ENCODE peak calls at places on chromosomes 5 and 9, in five cellular contexts. M is type B pancreatic cell; T is cardiac fibroblast; P is CD4-positive, alpha-beta T cell; U is LNCaP clone FGC. R is an unnamed sample.

GRCh38 chr5:134436523-134437339 is 25.1 kb upstream of the CDKN2AIPNL start:
- DNase-seq in U (peak), M (no peak), P (peak), T (peak), R (peak)

GRCh38 chr5:179608131-179608581 is 15.3 kb downstream of the HNRNPH1 start:
- DNase-seq in U (no peak), M (no peak), T (peak), P (peak), R (peak)

GRCh38 chr9:107738789-107739188 is 249.2 kb upstream of the KLF4 start:
- DNase-seq in M (no peak), T (peak), P (no peak), U (no peak), R (no peak)

GRCh38 chr5:168422431-168422830 is 63.8 kb upstream of the RARS1 start:
- DNase-seq in T (no peak), U (peak), P (no peak), M (no peak), R (peak)

GRCh38 chr5:83219495-83219894 is 142.1 kb downstream of the XRCC4 start:
- DNase-seq in P (no peak), M (no peak), U (no peak), T (no peak), R (no peak)

GRCh38 chr9:34651876-34652602 is at the start of gene IL11RA:
- DNase-seq in T (peak), U (peak), M (peak), P (no peak), R (peak)

GRCh38 chr9:132167192-132167591 is 5.3 kb downstream of the NTNG2 start:
- DNase-seq in U (no peak), M (no peak), P (no peak), T (no peak), R (peak)

GRCh38 chr5:56123531-56124243 is 109.4 kb downstream of the ANKRD55 start:
- DNase-seq in M (no peak), P (no peak), U (no peak), T (peak), R (peak)

GRCh38 chr5:82174128-82174918 is 103.8 kb downstream of the RPS23 start:
- DNase-seq in M (no peak), U (no peak), T (peak), P (peak), R (peak)

GRCh38 chr5:139394123-139394653 is 716 bp downstream of the PROB1 start:
- DNase-seq in U (no peak), P (peak), T (peak), M (no peak), R (peak)

GRCh38 chr9:136380381-136380780 is 6.9 kb upstream of the CARD9 start:
- DNase-seq in U (no peak), M (no peak), T (no peak), P (no peak), R (no peak)

GRCh38 chr5:142783601-142784291 is 13.6 kb downstream of the ARHGAP26 start:
- DNase-seq in P (no peak), U (no peak), T (peak), M (no peak), R (peak)

GRCh38 chr5:171308453-171309275 is at the start of gene TLX3:
- DNase-seq in P (no peak), M (no peak), U (no peak), T (no peak), R (no peak)

GRCh38 chr5:36878421-36879088 is 2.0 kb downstream of the NIPBL start:
- DNase-seq in P (no peak), T (peak), U (no peak), M (no peak), R (peak)

GRCh38 chr9:132210472-132211145 is 48.8 kb downstream of the NTNG2 start:
- DNase-seq in M (no peak), T (peak), P (no peak), U (no peak), R (no peak)

GRCh38 chr5:125140855-125141254 is 394.4 kb upstream of the ZNF608 start:
- DNase-seq in P (no peak), U (no peak), T (peak), M (no peak), R (peak)

GRCh38 chr9:106920701-106921283 is 57.8 kb downstream of the ZNF462 start:
- DNase-seq in T (peak), P (no peak), U (no peak), M (no peak), R (peak)

GRCh38 chr5:34740306-34740891 is 84.3 kb downstream of the RAI14 start:
- DNase-seq in T (no peak), U (no peak), P (no peak), M (no peak), R (peak)

GRCh38 chr5:65261499-65261898 is 220.2 kb downstream of the ADAMTS6 start:
- DNase-seq in P (no peak), T (peak), U (no peak), M (no peak), R (no peak)

GRCh38 chr5:91332267-91333044 is 50.7 kb downstream of the ARRDC3 start:
- DNase-seq in M (no peak), P (no peak), T (peak), U (no peak), R (peak)

GRCh38 chr9:69919461-69920061 is 98.9 kb downstream of the CFAP95 start:
- DNase-seq in M (no peak), T (peak), U (peak), P (no peak), R (peak)

GRCh38 chr5:39224196-39224754 is 4.9 kb upstream of the FYB1 start:
- DNase-seq in U (no peak), T (peak), M (no peak), P (no peak), R (peak)

GRCh38 chr5:79590395-79590999 is 21.7 kb upstream of the TENT2 start:
- DNase-seq in U (no peak), P (no peak), M (no peak), T (no peak), R (no peak)

GRCh38 chr5:143322931-143323330 is 80.6 kb downstream of the NR3C1 start:
- DNase-seq in P (no peak), U (no peak), T (peak), M (no peak), R (peak)

GRCh38 chr5:81151546-81151945 is 81.6 kb upstream of the CKMT2 start:
- DNase-seq in M (no peak), P (no peak), T (peak), U (no peak), R (peak)

GRCh38 chr5:124729687-124730359 is 16.6 kb downstream of the ZNF608 start:
- DNase-seq in M (no peak), U (no peak), T (no peak), P (no peak), R (peak)

GRCh38 chr9:105295986-105296385 is 51.5 kb downstream of the SLC44A1 start:
- DNase-seq in T (peak), P (no peak), U (no peak), M (no peak), R (peak)

GRCh38 chr9:133696036-133696435 is 42.1 kb downstream of the SARDH start:
- DNase-seq in M (no peak), U (no peak), P (no peak), T (no peak), R (no peak)

GRCh38 chr5:137856916-137857862 is 10.5 kb upstream of the MYOT start:
- DNase-seq in T (no peak), U (no peak), P (no peak), M (no peak), R (no peak)

GRCh38 chr5:160629007-160629402 is 207.3 kb downstream of the PTTG1 start:
- DNase-seq in T (no peak), M (no peak), P (no peak), U (no peak), R (no peak)

GRCh38 chr5:142924135-142924883 is 154.1 kb downstream of the ARHGAP26 start:
- DNase-seq in T (peak), M (no peak), P (no peak), U (no peak), R (peak)

GRCh38 chr9:6959275-6960000 is 201.7 kb downstream of the KDM4C start:
- DNase-seq in P (no peak), U (no peak), M (no peak), T (no peak), R (no peak)

GRCh38 chr5:2334686-2335085 is 416.8 kb downstream of the IRX2 start:
- DNase-seq in P (no peak), U (peak), M (no peak), T (no peak), R (no peak)

GRCh38 chr5:77777281-77777892 is 1.2 kb upstream of the TBCA start:
- DNase-seq in M (no peak), P (no peak), U (no peak), T (no peak), R (no peak)

GRCh38 chr5:77774981-77775772 is 962 bp downstream of the TBCA start:
- DNase-seq in M (no peak), P (peak), T (no peak), U (no peak), R (peak)

GRCh38 chr5:77776606-77777206 is 567 bp upstream of the TBCA start:
- DNase-seq in P (no peak), M (no peak), U (no peak), T (no peak), R (no peak)

GRCh38 chr5:77777911-77778310 is 1.8 kb upstream of the TBCA start:
- DNase-seq in M (no peak), P (no peak), T (no peak), U (no peak), R (no peak)

GRCh38 chr5:77775773-77776605 is at the start of gene TBCA:
- DNase-seq in T (peak), M (peak), U (peak), P (peak), R (peak)
- TF ChIP-seq CTCF in T (no peak), M (peak), U (no peak), P (peak), R (peak)

GRCh38 chr5:102536323-102536928 is 37.6 kb upstream of the SLCO6A1 start:
- DNase-seq in U (no peak), T (peak), P (no peak), M (no peak), R (peak)
- TF ChIP-seq CTCF in U (peak), T (peak), P (peak), M (peak), R (peak)

GRCh38 chr5:20574576-20574975 is 586.6 kb upstream of the CDH18 start:
- DNase-seq in U (no peak), P (no peak), T (no peak), M (no peak), R (no peak)

GRCh38 chr5:20575515-20575914 is 587.5 kb upstream of the CDH18 start:
- DNase-seq in T (no peak), U (no peak), P (no peak), M (no peak), R (no peak)

GRCh38 chr5:20570486-20570885 is 582.5 kb upstream of the CDH18 start:
- DNase-seq in M (no peak), U (no peak), T (no peak), P (no peak), R (no peak)

GRCh38 chr5:20572560-20572959 is 584.6 kb upstream of the CDH18 start:
- DNase-seq in M (no peak), T (peak), U (no peak), P (no peak), R (peak)
- TF ChIP-seq CTCF in M (no peak), T (peak), U (peak), P (no peak), R (peak)

GRCh38 chr5:167051369-167051768 is 1240.1 kb upstream of the WWC1 start:
- DNase-seq in T (no peak), U (no peak), P (no peak), M (no peak), R (no peak)

GRCh38 chr5:167049771-167050567 is 1241.5 kb upstream of the WWC1 start:
- DNase-seq in T (no peak), M (no peak), P (no peak), U (no peak), R (no peak)

GRCh38 chr5:167049043-167049663 is 1242.3 kb upstream of the WWC1 start:
- DNase-seq in T (peak), P (no peak), M (no peak), U (peak), R (peak)

DNA sequence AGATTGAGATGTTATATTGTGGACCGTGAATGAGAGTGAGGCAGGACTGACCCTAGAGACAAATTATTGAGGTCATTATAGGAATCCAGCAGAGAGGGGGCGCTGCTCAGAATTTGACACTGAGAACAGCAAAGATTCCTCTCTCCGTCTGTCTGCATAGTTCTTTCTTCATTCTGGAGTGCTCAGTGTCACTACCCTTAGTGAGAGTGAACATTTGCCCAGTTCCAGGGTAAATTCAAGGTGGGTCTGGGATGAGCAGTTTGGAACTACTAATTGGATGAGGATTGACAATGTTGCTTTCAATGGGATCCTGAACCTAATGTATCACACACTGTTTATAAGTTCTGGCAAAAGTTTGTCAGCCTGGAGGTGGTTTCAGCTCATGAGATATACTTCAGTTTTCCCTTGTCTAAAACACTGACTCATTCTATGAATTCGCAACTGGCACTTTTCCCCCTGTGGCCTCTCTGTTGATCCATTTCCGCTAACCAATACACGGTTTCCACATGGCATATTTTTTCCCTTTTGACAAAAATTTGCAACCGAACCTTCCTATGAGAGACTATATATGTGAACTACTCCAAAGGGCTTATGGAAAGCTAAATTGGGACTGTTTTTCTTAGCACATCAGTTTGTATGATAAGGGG is 1240.8 kb upstream of the WWC1 start:
- DNase-seq in M (no peak), U (no peak), P (no peak), T (peak), R (peak)
- TF ChIP-seq CTCF in M (no peak), U (no peak), P (no peak), T (no peak), R (no peak)

DNA sequence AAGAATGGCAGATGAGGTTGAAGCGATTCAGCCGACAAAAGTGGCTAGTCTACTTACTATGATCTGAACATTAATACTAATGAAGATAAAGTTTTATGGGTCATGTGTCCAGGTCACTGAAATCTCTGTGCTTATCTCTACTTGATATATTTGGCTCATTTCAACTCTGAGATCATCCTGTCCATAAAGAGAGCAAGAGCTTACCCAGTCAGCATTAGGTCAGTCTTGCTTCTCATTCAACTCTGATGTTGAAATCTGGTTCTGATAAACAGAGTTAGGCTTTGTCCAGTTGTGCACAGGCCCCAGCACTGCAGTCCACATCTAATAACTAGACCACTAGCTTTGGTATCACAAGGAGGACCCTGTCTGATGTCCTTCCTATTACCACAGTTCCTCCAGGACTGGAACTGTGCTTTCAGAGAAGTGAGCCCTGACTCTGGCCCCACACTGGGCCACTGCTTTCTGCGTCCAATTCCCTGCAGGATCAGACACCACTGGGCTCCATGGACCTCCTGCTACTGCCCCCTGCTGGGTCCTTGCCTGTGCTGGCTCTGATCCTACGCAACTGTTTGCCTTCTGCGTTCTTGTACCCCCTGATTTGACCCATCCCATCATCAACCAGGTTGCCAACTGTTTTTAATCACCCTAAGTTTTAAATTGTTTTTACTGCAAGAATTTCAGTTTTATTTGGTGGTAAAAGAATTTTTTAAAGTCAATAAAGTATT is 23.7 kb upstream of the FAM120A start:
- DNase-seq in M (no peak), T (no peak), U (no peak), P (no peak), R (no peak)
- TF ChIP-seq CTCF in M (no peak), T (no peak), U (peak), P (no peak), R (peak)

DNA sequence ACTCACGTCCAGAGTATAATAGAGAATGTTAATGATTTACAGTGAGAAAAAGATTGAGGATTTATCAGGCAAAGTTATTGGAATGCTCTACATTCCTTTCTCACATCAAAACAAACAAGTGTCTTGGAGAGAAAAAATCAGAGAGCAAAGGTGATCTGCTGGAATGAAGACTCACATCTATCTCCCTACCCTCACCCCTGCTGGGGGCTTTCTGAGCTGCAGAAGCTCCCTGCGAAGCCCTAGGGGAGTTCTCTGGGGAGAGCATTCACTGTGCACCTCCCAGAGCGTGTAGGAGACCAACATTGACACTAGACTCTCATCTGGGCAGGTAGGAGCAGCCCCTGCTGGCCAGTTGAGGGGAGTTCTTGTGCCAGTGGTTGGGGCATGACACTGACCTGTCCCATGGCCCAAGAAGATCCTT is 76.6 kb upstream of the ADAMTS16 start:
- DNase-seq in P (no peak), T (no peak), U (no peak), M (no peak), R (no peak)
- TF ChIP-seq CTCF in P (no peak), T (no peak), U (no peak), M (peak), R (no peak)